ENCODE peak calls at places on chromosomes 12 and 14, in four cellular contexts. V is adipocyte, D is spleen, B is astrocyte of the spinal cord. O is an unnamed sample.

GRCh38 chr12:62335801-62336200 is 75.6 kb downstream of the USP15 start:
- DNase-seq in V (no peak), D (no peak), B (no peak), O (no peak)

GRCh38 chr12:120266180-120266535 is 628 bp upstream of the PXN start:
- DNase-seq in V (no peak), D (no peak), B (no peak), O (no peak)

GRCh38 chr12:94553130-94553519 is 93.5 kb upstream of the CEP83 start:
- DNase-seq in V (peak), D (no peak), B (peak), O (no peak)

GRCh38 chr14:68626386-68626785 is 166.5 kb downstream of the ZFP36L1 start:
- DNase-seq in V (no peak), D (no peak), B (no peak), O (no peak)

GRCh38 chr12:99809921-99810320 is 162.4 kb downstream of the GARIN6 start:
- DNase-seq in V (no peak), D (no peak), B (no peak), O (no peak)

GRCh38 chr12:29620030-29620429 is 122.5 kb upstream of the OVCH1 start:
- DNase-seq in V (no peak), D (no peak), B (no peak), O (no peak)

GRCh38 chr12:120257041-120257821 is 8.3 kb downstream of the PXN start:
- DNase-seq in V (peak), D (no peak), B (peak), O (no peak)

GRCh38 chr12:51372021-51372420 is 19.2 kb downstream of the GALNT6 start:
- DNase-seq in V (no peak), D (no peak), B (no peak), O (no peak)

GRCh38 chr12:29847246-29847645 is 63.5 kb upstream of the TMTC1 start:
- DNase-seq in V (no peak), D (no peak), B (no peak), O (no peak)

GRCh38 chr12:67981236-67982164 is 7.7 kb upstream of the IFNG-AS1 start:
- DNase-seq in V (peak), D (no peak), B (peak), O (no peak)

GRCh38 chr12:124481257-124481750 is 86.1 kb downstream of the NCOR2 start:
- DNase-seq in V (no peak), D (no peak), B (no peak), O (no peak)

GRCh38 chr12:11581179-11581755 is 68.2 kb upstream of the ETV6 start:
- DNase-seq in V (peak), D (no peak), B (peak), O (peak)

GRCh38 chr12:121749267-121749666 is 36.7 kb downstream of the TMEM120B start:
- DNase-seq in V (no peak), D (no peak), B (no peak), O (no peak)

GRCh38 chr12:120041386-120042231 is 52.6 kb downstream of the BICDL1 start:
- DNase-seq in V (no peak), D (no peak), B (no peak), O (no peak)

GRCh38 chr12:18422849-18423248 is 161.5 kb downstream of the PIK3C2G start:
- DNase-seq in V (no peak), D (no peak), B (no peak), O (no peak)

GRCh38 chr14:50061664-50062437 is 54.5 kb downstream of the VCPKMT start:
- DNase-seq in V (peak), D (peak), B (peak), O (no peak)

GRCh38 chr14:96538663-96539317 is 36.6 kb downstream of the PAPOLA start:
- DNase-seq in V (no peak), D (no peak), B (no peak), O (no peak)

GRCh38 chr14:52885230-52885629 is 65.6 kb downstream of the FERMT2 start:
- DNase-seq in V (peak), D (no peak), B (peak), O (no peak)

GRCh38 chr12:93786669-93787397 is 109.7 kb downstream of the CRADD start:
- DNase-seq in V (peak), D (no peak), B (peak), O (no peak)

GRCh38 chr14:71970272-71970671 is 38.0 kb downstream of the RGS6 start:
- DNase-seq in V (no peak), D (no peak), B (no peak), O (no peak)

GRCh38 chr12:124538194-124539082 is 29.0 kb downstream of the NCOR2 start:
- DNase-seq in V (no peak), D (peak), B (no peak), O (no peak)

GRCh38 chr14:55600784-55601561 is 21.0 kb downstream of the KTN1 start:
- DNase-seq in V (peak), D (no peak), B (peak), O (no peak)

GRCh38 chr12:90938451-90938850 is 16.5 kb downstream of the CCER1 start:
- DNase-seq in V (peak), D (no peak), B (peak), O (no peak)

GRCh38 chr14:102819176-102819628 is 42.0 kb downstream of the TRAF3 start:
- DNase-seq in V (no peak), D (peak), B (no peak), O (no peak)
- H3K4me3 ChIP-seq in V (no peak), D (no peak), B (no peak), O (no peak)

DNA sequence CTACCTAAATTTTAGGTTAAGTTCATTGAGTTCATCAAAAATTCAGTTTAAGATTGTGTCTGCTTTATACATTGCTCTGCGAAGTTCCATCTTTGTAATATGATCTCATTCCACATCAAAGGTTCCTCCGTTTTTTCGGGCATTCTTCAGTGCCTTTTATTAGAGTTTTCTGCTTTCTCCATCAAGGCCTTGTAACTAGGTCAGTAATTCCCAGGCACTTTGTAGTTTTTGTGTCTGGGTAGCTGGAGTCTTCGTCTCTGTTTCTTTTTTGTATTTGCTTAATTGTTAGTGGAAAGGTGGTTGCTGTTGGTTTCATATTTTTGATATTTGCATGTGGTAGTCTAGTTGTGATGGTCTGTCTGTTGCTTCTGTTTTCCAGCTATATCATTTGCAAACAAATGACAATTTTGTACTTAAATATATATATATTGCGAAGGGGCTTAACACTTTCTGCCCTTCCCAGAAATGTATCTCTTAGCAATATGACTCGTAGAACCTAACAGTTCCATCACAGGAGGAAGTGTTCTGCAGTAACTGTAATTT is 88.6 kb upstream of the DYNC1H1 start:
- DNase-seq in V (no peak), D (no peak), B (peak), O (no peak)
- H3K4me3 ChIP-seq in V (no peak), D (no peak), B (no peak), O (no peak)

DNA sequence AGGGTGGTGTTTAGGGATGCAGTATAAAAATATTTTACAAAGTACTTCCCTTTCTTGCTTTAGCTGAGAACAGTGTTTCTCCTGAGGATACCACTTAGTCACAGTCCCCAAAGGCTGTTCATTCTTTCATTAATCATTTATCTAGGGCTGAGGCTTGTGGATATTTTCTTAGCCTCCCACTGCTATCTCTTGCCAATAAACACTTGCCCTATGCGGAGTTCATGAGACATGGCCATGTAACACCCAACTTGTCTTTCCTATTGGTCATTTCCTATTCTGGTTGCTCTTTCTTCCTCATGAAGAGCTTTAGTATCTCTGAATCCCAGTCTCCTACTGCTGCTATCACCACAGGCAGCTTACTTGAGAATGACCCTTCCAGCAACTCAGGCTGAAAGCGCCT is 75.2 kb downstream of the ETNK1 start:
- DNase-seq in V (no peak), D (no peak), B (peak), O (no peak)
- H3K4me3 ChIP-seq in V (no peak), D (no peak), B (no peak), O (no peak)

GRCh38 chr12:111409403-111410228 is 3.9 kb downstream of the SH2B3 start:
- DNase-seq in V (peak), D (peak), B (peak), O (no peak)
- H3K4me3 ChIP-seq in V (peak), D (peak), B (peak), O (no peak)

DNA sequence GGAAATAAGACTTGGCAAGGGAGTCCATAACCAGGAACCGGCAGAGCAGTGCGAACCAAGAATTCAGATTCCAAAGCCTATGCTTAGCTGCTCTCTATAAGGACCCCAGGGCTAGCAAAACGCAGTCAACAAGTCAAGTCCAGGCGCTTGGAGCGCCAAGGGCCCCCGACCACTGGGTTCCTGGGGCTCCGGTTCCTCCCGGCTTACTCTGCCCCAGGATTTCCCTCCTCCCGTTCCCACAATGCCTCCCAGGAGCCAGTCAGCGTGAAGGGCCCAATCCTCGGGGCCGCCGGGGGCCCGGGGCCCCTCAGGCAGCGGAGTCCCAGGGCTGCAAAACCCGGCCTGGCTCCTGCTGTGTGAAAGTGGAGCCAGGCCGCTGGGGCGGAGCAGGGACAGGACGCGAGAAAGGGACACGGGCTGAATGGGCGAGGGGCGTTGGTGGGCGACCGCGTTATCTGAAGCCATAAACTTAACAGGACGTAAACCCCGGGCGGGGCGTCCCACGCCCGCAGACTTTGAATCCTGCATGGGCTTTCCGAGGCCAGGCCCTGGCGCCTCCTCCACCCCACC is 1.5 kb downstream of the KRT8 start:
- DNase-seq in V (peak), D (peak), B (peak), O (peak)
- H3K4me3 ChIP-seq in V (peak), D (peak), B (peak), O (peak)

GRCh38 chr14:74882103-74882920 is 596 bp downstream of the DLST start:
- DNase-seq in V (peak), D (no peak), B (peak), O (no peak)

GRCh38 chr14:74886001-74886400 is 4.3 kb downstream of the DLST start:
- DNase-seq in V (peak), D (no peak), B (peak), O (peak)

GRCh38 chr14:74879427-74880180 is 2.1 kb upstream of the DLST start:
- DNase-seq in V (no peak), D (no peak), B (no peak), O (no peak)

GRCh38 chr14:74875941-74876913 is at the start of gene PROX2:
- DNase-seq in V (no peak), D (peak), B (no peak), O (no peak)

DNA sequence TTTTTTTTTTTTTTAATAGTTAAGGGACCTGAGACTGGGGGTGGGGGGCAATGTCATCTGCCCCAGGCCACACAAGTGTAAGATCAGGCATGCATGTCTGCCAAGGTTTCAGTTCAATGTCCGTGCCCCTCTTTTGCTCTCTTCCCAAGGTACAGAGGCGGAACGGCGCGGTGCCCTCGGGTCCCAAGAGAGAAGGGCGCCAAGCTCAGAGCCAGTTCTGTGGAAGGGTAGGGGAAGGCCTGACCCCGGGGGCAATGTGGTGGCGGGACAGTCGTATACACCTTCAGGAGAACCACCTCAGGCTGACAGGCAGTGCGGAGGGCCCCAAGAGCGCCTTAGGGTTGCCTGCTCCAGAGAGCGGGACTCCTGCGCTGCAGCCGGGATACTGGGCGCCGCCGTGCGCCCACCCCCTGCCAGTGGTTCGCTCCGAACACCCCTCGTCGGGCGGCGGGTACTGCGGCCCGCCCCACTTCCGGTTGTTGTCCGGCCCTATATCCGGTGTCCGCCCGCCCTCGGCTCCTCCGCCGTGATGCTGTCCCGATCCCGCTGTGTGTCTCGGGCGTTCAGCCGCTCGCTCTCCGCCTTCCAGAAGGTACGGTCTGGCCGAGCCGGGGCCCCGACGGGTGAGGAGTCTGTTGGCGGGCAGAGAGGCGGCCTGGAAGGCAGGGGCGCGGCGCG is at the start of gene DLST:
- DNase-seq in V (peak), D (peak), B (peak), O (peak)
- H3K4me3 ChIP-seq in V (peak), D (peak), B (peak), O (peak)

GRCh38 chr14:100532916-100533630 is 54.1 kb downstream of the BEGAIN start:
- DNase-seq in V (no peak), D (peak), B (peak), O (no peak)

GRCh38 chr14:100532154-100532915 is 54.9 kb downstream of the BEGAIN start:
- DNase-seq in V (no peak), D (peak), B (no peak), O (no peak)

GRCh38 chr14:100534528-100535286 is 52.5 kb downstream of the BEGAIN start:
- DNase-seq in V (no peak), D (peak), B (no peak), O (no peak)

GRCh38 chr14:100535287-100536131 is 51.7 kb downstream of the BEGAIN start:
- DNase-seq in V (no peak), D (peak), B (no peak), O (no peak)

GRCh38 chr14:100533647-100534485 is 53.4 kb downstream of the BEGAIN start:
- DNase-seq in V (no peak), D (peak), B (no peak), O (no peak)
- H3K4me3 ChIP-seq in V (no peak), D (no peak), B (no peak), O (no peak)

GRCh38 chr12:2528001-2528400 is 266.8 kb upstream of the FKBP4 start:
- DNase-seq in V (no peak), D (no peak), B (no peak), O (no peak)

GRCh38 chr12:2526371-2526770 is 268.4 kb upstream of the FKBP4 start:
- DNase-seq in V (no peak), D (no peak), B (no peak), O (no peak)

GRCh38 chr12:2523881-2524561 is 270.7 kb upstream of the FKBP4 start:
- DNase-seq in V (no peak), D (no peak), B (no peak), O (no peak)

GRCh38 chr12:2520722-2521246 is 274.0 kb upstream of the FKBP4 start:
- DNase-seq in V (no peak), D (no peak), B (no peak), O (no peak)

GRCh38 chr12:2523317-2523716 is 271.5 kb upstream of the FKBP4 start:
- DNase-seq in V (no peak), D (no peak), B (no peak), O (no peak)
- H3K4me3 ChIP-seq in V (no peak), D (no peak), B (no peak), O (no peak)

GRCh38 chr14:60163741-60164140 is 1.5 kb downstream of the DHRS7 start:
- DNase-seq in V (no peak), D (no peak), B (no peak), O (no peak)
- H3K4me3 ChIP-seq in V (peak), D (no peak), B (peak), O (no peak)